ENCODE peak calls at places on chromosomes 3 and 15, in nine cellular contexts. One of them, this sample, is unnamed.
A peak's percentile ranks its signal among the peaks of the same experiment; 100 is the strongest.

GRCh38 chr3:11930084-11930483 is 74.1 kb upstream of the SYN2 start:
- DNase-seq in dermis blood vessel endothelial cell: no peak
- DNase-seq in stimulated activated CD4-positive, alpha-beta T cell treated with anti-CD3 and anti-CD28 coated beads, TNF-alpha, amount 100 ng/mL, for 24 hours: no peak
- DNase-seq in effector CD4-positive, alpha-beta T cell: no peak
- DNase-seq in hepatic stellate cell: no peak
- DNase-seq in NCI-H774: no peak
- DNase-seq in activated CD8-positive, alpha-beta memory T cell treated with anti-CD3 and anti-CD28 coated beads for 48 hours: no peak
- DNase-seq in activated naive CD4-positive, alpha-beta T cell treated with anti-CD3 and anti-CD28 coated beads for 36 hours: no peak
- DNase-seq in NCI-H524 treated with DMSO at 0.1 percent for 48 hours: no peak
- DNase-seq in this sample: no peak

GRCh38 chr3:43951813-43952212 is 261.1 kb downstream of the ABHD5 start:
- DNase-seq in effector CD4-positive, alpha-beta T cell: no peak
- DNase-seq in activated CD8-positive, alpha-beta memory T cell treated with anti-CD3 and anti-CD28 coated beads for 48 hours: no peak
- DNase-seq in hepatic stellate cell: no peak
- DNase-seq in NCI-H524 treated with DMSO at 0.1 percent for 48 hours: no peak
- DNase-seq in activated naive CD4-positive, alpha-beta T cell treated with anti-CD3 and anti-CD28 coated beads for 36 hours: no peak
- DNase-seq in NCI-H774: no peak
- DNase-seq in stimulated activated CD4-positive, alpha-beta T cell treated with anti-CD3 and anti-CD28 coated beads, TNF-alpha, amount 100 ng/mL, for 24 hours: no peak
- DNase-seq in dermis blood vessel endothelial cell: no peak
- DNase-seq in this sample: no peak

GRCh38 chr15:40902605-40903561 is 8.6 kb downstream of the VPS18 start:
- DNase-seq in stimulated activated CD4-positive, alpha-beta T cell treated with anti-CD3 and anti-CD28 coated beads, TNF-alpha, amount 100 ng/mL, for 24 hours: no peak
- DNase-seq in hepatic stellate cell: no peak
- DNase-seq in dermis blood vessel endothelial cell: no peak
- DNase-seq in activated CD8-positive, alpha-beta memory T cell treated with anti-CD3 and anti-CD28 coated beads for 48 hours: no peak
- DNase-seq in NCI-H774: no peak
- DNase-seq in effector CD4-positive, alpha-beta T cell: no peak
- DNase-seq in NCI-H524 treated with DMSO at 0.1 percent for 48 hours: no peak
- DNase-seq in activated naive CD4-positive, alpha-beta T cell treated with anti-CD3 and anti-CD28 coated beads for 36 hours: no peak
- DNase-seq in this sample: no peak

GRCh38 chr3:124126446-124127017 is 134.6 kb upstream of the ROPN1 start:
- DNase-seq in stimulated activated CD4-positive, alpha-beta T cell treated with anti-CD3 and anti-CD28 coated beads, TNF-alpha, amount 100 ng/mL, for 24 hours: no peak
- DNase-seq in activated CD8-positive, alpha-beta memory T cell treated with anti-CD3 and anti-CD28 coated beads for 48 hours: no peak
- DNase-seq in activated naive CD4-positive, alpha-beta T cell treated with anti-CD3 and anti-CD28 coated beads for 36 hours: no peak
- DNase-seq in dermis blood vessel endothelial cell: no peak
- DNase-seq in effector CD4-positive, alpha-beta T cell: no peak
- DNase-seq in hepatic stellate cell: no peak
- DNase-seq in NCI-H524 treated with DMSO at 0.1 percent for 48 hours: peak; percentile 99
- DNase-seq in NCI-H774: no peak
- DNase-seq in this sample: no peak

GRCh38 chr3:42600958-42601675 is 631 bp downstream of the NKTR start:
- DNase-seq in activated naive CD4-positive, alpha-beta T cell treated with anti-CD3 and anti-CD28 coated beads for 36 hours: peak; percentile 73
- DNase-seq in hepatic stellate cell: peak; percentile 55
- DNase-seq in dermis blood vessel endothelial cell: peak; percentile 74
- DNase-seq in activated CD8-positive, alpha-beta memory T cell treated with anti-CD3 and anti-CD28 coated beads for 48 hours: no peak
- DNase-seq in effector CD4-positive, alpha-beta T cell: peak; percentile 44
- DNase-seq in stimulated activated CD4-positive, alpha-beta T cell treated with anti-CD3 and anti-CD28 coated beads, TNF-alpha, amount 100 ng/mL, for 24 hours: peak; percentile 44
- DNase-seq in NCI-H524 treated with DMSO at 0.1 percent for 48 hours: no peak
- DNase-seq in NCI-H774: no peak
- DNase-seq in this sample: peak; percentile 78

GRCh38 chr3:175325440-175325839 is 466.3 kb downstream of the NAALADL2 start:
- DNase-seq in dermis blood vessel endothelial cell: no peak
- DNase-seq in activated naive CD4-positive, alpha-beta T cell treated with anti-CD3 and anti-CD28 coated beads for 36 hours: no peak
- DNase-seq in activated CD8-positive, alpha-beta memory T cell treated with anti-CD3 and anti-CD28 coated beads for 48 hours: no peak
- DNase-seq in NCI-H524 treated with DMSO at 0.1 percent for 48 hours: no peak
- DNase-seq in effector CD4-positive, alpha-beta T cell: no peak
- DNase-seq in stimulated activated CD4-positive, alpha-beta T cell treated with anti-CD3 and anti-CD28 coated beads, TNF-alpha, amount 100 ng/mL, for 24 hours: no peak
- DNase-seq in hepatic stellate cell: no peak
- DNase-seq in NCI-H774: no peak
- DNase-seq in this sample: no peak

GRCh38 chr3:197882580-197882979 is 67.4 kb upstream of the RPL35A start:
- DNase-seq in stimulated activated CD4-positive, alpha-beta T cell treated with anti-CD3 and anti-CD28 coated beads, TNF-alpha, amount 100 ng/mL, for 24 hours: no peak
- DNase-seq in activated naive CD4-positive, alpha-beta T cell treated with anti-CD3 and anti-CD28 coated beads for 36 hours: no peak
- DNase-seq in dermis blood vessel endothelial cell: no peak
- DNase-seq in effector CD4-positive, alpha-beta T cell: no peak
- DNase-seq in hepatic stellate cell: no peak
- DNase-seq in NCI-H774: no peak
- DNase-seq in activated CD8-positive, alpha-beta memory T cell treated with anti-CD3 and anti-CD28 coated beads for 48 hours: no peak
- DNase-seq in NCI-H524 treated with DMSO at 0.1 percent for 48 hours: no peak
- DNase-seq in this sample: no peak

GRCh38 chr3:95055288-95055687 is 992.4 kb downstream of the NSUN3 start:
- DNase-seq in NCI-H774: no peak
- DNase-seq in hepatic stellate cell: no peak
- DNase-seq in stimulated activated CD4-positive, alpha-beta T cell treated with anti-CD3 and anti-CD28 coated beads, TNF-alpha, amount 100 ng/mL, for 24 hours: no peak
- DNase-seq in NCI-H524 treated with DMSO at 0.1 percent for 48 hours: no peak
- DNase-seq in dermis blood vessel endothelial cell: no peak
- DNase-seq in activated CD8-positive, alpha-beta memory T cell treated with anti-CD3 and anti-CD28 coated beads for 48 hours: no peak
- DNase-seq in effector CD4-positive, alpha-beta T cell: no peak
- DNase-seq in activated naive CD4-positive, alpha-beta T cell treated with anti-CD3 and anti-CD28 coated beads for 36 hours: no peak
- DNase-seq in this sample: no peak

GRCh38 chr3:101119535-101119934 is 126.3 kb upstream of the ABI3BP start:
- DNase-seq in hepatic stellate cell: peak; percentile 24
- DNase-seq in activated CD8-positive, alpha-beta memory T cell treated with anti-CD3 and anti-CD28 coated beads for 48 hours: no peak
- DNase-seq in NCI-H774: no peak
- DNase-seq in dermis blood vessel endothelial cell: no peak
- DNase-seq in stimulated activated CD4-positive, alpha-beta T cell treated with anti-CD3 and anti-CD28 coated beads, TNF-alpha, amount 100 ng/mL, for 24 hours: no peak
- DNase-seq in activated naive CD4-positive, alpha-beta T cell treated with anti-CD3 and anti-CD28 coated beads for 36 hours: no peak
- DNase-seq in effector CD4-positive, alpha-beta T cell: no peak
- DNase-seq in NCI-H524 treated with DMSO at 0.1 percent for 48 hours: no peak
- DNase-seq in this sample: no peak

GRCh38 chr3:5576277-5577011 is 388.9 kb downstream of the EDEM1 start:
- DNase-seq in NCI-H524 treated with DMSO at 0.1 percent for 48 hours: no peak
- DNase-seq in hepatic stellate cell: no peak
- DNase-seq in effector CD4-positive, alpha-beta T cell: no peak
- DNase-seq in activated CD8-positive, alpha-beta memory T cell treated with anti-CD3 and anti-CD28 coated beads for 48 hours: no peak
- DNase-seq in dermis blood vessel endothelial cell: no peak
- DNase-seq in NCI-H774: no peak
- DNase-seq in activated naive CD4-positive, alpha-beta T cell treated with anti-CD3 and anti-CD28 coated beads for 36 hours: no peak
- DNase-seq in stimulated activated CD4-positive, alpha-beta T cell treated with anti-CD3 and anti-CD28 coated beads, TNF-alpha, amount 100 ng/mL, for 24 hours: no peak
- DNase-seq in this sample: no peak

GRCh38 chr15:78203346-78204225 is 30.8 kb downstream of the ACSBG1 start:
- DNase-seq in effector CD4-positive, alpha-beta T cell: no peak
- DNase-seq in stimulated activated CD4-positive, alpha-beta T cell treated with anti-CD3 and anti-CD28 coated beads, TNF-alpha, amount 100 ng/mL, for 24 hours: no peak
- DNase-seq in hepatic stellate cell: no peak
- DNase-seq in activated naive CD4-positive, alpha-beta T cell treated with anti-CD3 and anti-CD28 coated beads for 36 hours: no peak
- DNase-seq in dermis blood vessel endothelial cell: no peak
- DNase-seq in NCI-H774: no peak
- DNase-seq in NCI-H524 treated with DMSO at 0.1 percent for 48 hours: no peak
- DNase-seq in activated CD8-positive, alpha-beta memory T cell treated with anti-CD3 and anti-CD28 coated beads for 48 hours: no peak
- DNase-seq in this sample: peak; percentile 76

GRCh38 chr3:73556520-73557371 is 68.0 kb downstream of the PDZRN3 start:
- DNase-seq in NCI-H774: no peak
- DNase-seq in activated naive CD4-positive, alpha-beta T cell treated with anti-CD3 and anti-CD28 coated beads for 36 hours: no peak
- DNase-seq in NCI-H524 treated with DMSO at 0.1 percent for 48 hours: no peak
- DNase-seq in activated CD8-positive, alpha-beta memory T cell treated with anti-CD3 and anti-CD28 coated beads for 48 hours: no peak
- DNase-seq in effector CD4-positive, alpha-beta T cell: no peak
- DNase-seq in stimulated activated CD4-positive, alpha-beta T cell treated with anti-CD3 and anti-CD28 coated beads, TNF-alpha, amount 100 ng/mL, for 24 hours: no peak
- DNase-seq in dermis blood vessel endothelial cell: no peak
- DNase-seq in hepatic stellate cell: no peak
- DNase-seq in this sample: no peak

GRCh38 chr3:155131104-155131503 is 51.0 kb downstream of the MME start:
- DNase-seq in NCI-H524 treated with DMSO at 0.1 percent for 48 hours: no peak
- DNase-seq in activated CD8-positive, alpha-beta memory T cell treated with anti-CD3 and anti-CD28 coated beads for 48 hours: no peak
- DNase-seq in stimulated activated CD4-positive, alpha-beta T cell treated with anti-CD3 and anti-CD28 coated beads, TNF-alpha, amount 100 ng/mL, for 24 hours: no peak
- DNase-seq in NCI-H774: no peak
- DNase-seq in effector CD4-positive, alpha-beta T cell: no peak
- DNase-seq in activated naive CD4-positive, alpha-beta T cell treated with anti-CD3 and anti-CD28 coated beads for 36 hours: no peak
- DNase-seq in dermis blood vessel endothelial cell: no peak
- DNase-seq in hepatic stellate cell: peak; percentile 8
- DNase-seq in this sample: no peak

GRCh38 chr3:106560451-106560966 is 691.7 kb upstream of the CBLB start:
- DNase-seq in activated naive CD4-positive, alpha-beta T cell treated with anti-CD3 and anti-CD28 coated beads for 36 hours: no peak
- DNase-seq in NCI-H774: no peak
- DNase-seq in dermis blood vessel endothelial cell: no peak
- DNase-seq in activated CD8-positive, alpha-beta memory T cell treated with anti-CD3 and anti-CD28 coated beads for 48 hours: no peak
- DNase-seq in hepatic stellate cell: no peak
- DNase-seq in stimulated activated CD4-positive, alpha-beta T cell treated with anti-CD3 and anti-CD28 coated beads, TNF-alpha, amount 100 ng/mL, for 24 hours: no peak
- DNase-seq in NCI-H524 treated with DMSO at 0.1 percent for 48 hours: no peak
- DNase-seq in effector CD4-positive, alpha-beta T cell: no peak
- DNase-seq in this sample: no peak

GRCh38 chr15:28021281-28022039 is 77.7 kb downstream of the OCA2 start:
- DNase-seq in activated naive CD4-positive, alpha-beta T cell treated with anti-CD3 and anti-CD28 coated beads for 36 hours: peak; percentile 23
- DNase-seq in dermis blood vessel endothelial cell: peak; percentile 1
- DNase-seq in effector CD4-positive, alpha-beta T cell: no peak
- DNase-seq in activated CD8-positive, alpha-beta memory T cell treated with anti-CD3 and anti-CD28 coated beads for 48 hours: no peak
- DNase-seq in stimulated activated CD4-positive, alpha-beta T cell treated with anti-CD3 and anti-CD28 coated beads, TNF-alpha, amount 100 ng/mL, for 24 hours: no peak
- DNase-seq in NCI-H774: peak; percentile 90
- DNase-seq in NCI-H524 treated with DMSO at 0.1 percent for 48 hours: peak; percentile 98
- DNase-seq in hepatic stellate cell: no peak
- DNase-seq in this sample: peak; percentile 67

GRCh38 chr3:197371521-197372075 is 73.2 kb upstream of the DLG1 start:
- DNase-seq in dermis blood vessel endothelial cell: no peak
- DNase-seq in hepatic stellate cell: no peak
- DNase-seq in activated CD8-positive, alpha-beta memory T cell treated with anti-CD3 and anti-CD28 coated beads for 48 hours: no peak
- DNase-seq in effector CD4-positive, alpha-beta T cell: no peak
- DNase-seq in NCI-H774: peak; percentile 44
- DNase-seq in stimulated activated CD4-positive, alpha-beta T cell treated with anti-CD3 and anti-CD28 coated beads, TNF-alpha, amount 100 ng/mL, for 24 hours: no peak
- DNase-seq in activated naive CD4-positive, alpha-beta T cell treated with anti-CD3 and anti-CD28 coated beads for 36 hours: no peak
- DNase-seq in NCI-H524 treated with DMSO at 0.1 percent for 48 hours: peak; percentile 100
- DNase-seq in this sample: no peak

GRCh38 chr3:53823026-53823955 is 22.9 kb downstream of the CHDH start:
- DNase-seq in effector CD4-positive, alpha-beta T cell: no peak
- DNase-seq in NCI-H524 treated with DMSO at 0.1 percent for 48 hours: no peak
- DNase-seq in activated naive CD4-positive, alpha-beta T cell treated with anti-CD3 and anti-CD28 coated beads for 36 hours: no peak
- DNase-seq in stimulated activated CD4-positive, alpha-beta T cell treated with anti-CD3 and anti-CD28 coated beads, TNF-alpha, amount 100 ng/mL, for 24 hours: no peak
- DNase-seq in activated CD8-positive, alpha-beta memory T cell treated with anti-CD3 and anti-CD28 coated beads for 48 hours: no peak
- DNase-seq in dermis blood vessel endothelial cell: no peak
- DNase-seq in NCI-H774: no peak
- DNase-seq in hepatic stellate cell: no peak
- DNase-seq in this sample: no peak

GRCh38 chr15:56040081-56041035 is 46.9 kb upstream of the NEDD4 start:
- DNase-seq in activated CD8-positive, alpha-beta memory T cell treated with anti-CD3 and anti-CD28 coated beads for 48 hours: no peak
- DNase-seq in effector CD4-positive, alpha-beta T cell: no peak
- DNase-seq in NCI-H774: peak; percentile 72
- DNase-seq in activated naive CD4-positive, alpha-beta T cell treated with anti-CD3 and anti-CD28 coated beads for 36 hours: peak; percentile 73
- DNase-seq in dermis blood vessel endothelial cell: peak; percentile 97
- DNase-seq in stimulated activated CD4-positive, alpha-beta T cell treated with anti-CD3 and anti-CD28 coated beads, TNF-alpha, amount 100 ng/mL, for 24 hours: no peak
- DNase-seq in hepatic stellate cell: peak; percentile 59
- DNase-seq in NCI-H524 treated with DMSO at 0.1 percent for 48 hours: no peak
- DNase-seq in this sample: no peak

GRCh38 chr3:150653110-150653561 is 50.0 kb downstream of the SELENOT start:
- DNase-seq in NCI-H524 treated with DMSO at 0.1 percent for 48 hours: no peak
- DNase-seq in dermis blood vessel endothelial cell: no peak
- DNase-seq in NCI-H774: no peak
- DNase-seq in activated naive CD4-positive, alpha-beta T cell treated with anti-CD3 and anti-CD28 coated beads for 36 hours: no peak
- DNase-seq in activated CD8-positive, alpha-beta memory T cell treated with anti-CD3 and anti-CD28 coated beads for 48 hours: no peak
- DNase-seq in stimulated activated CD4-positive, alpha-beta T cell treated with anti-CD3 and anti-CD28 coated beads, TNF-alpha, amount 100 ng/mL, for 24 hours: no peak
- DNase-seq in effector CD4-positive, alpha-beta T cell: no peak
- DNase-seq in hepatic stellate cell: no peak
- DNase-seq in this sample: no peak

GRCh38 chr3:98823791-98824190 is 60.7 kb downstream of the ST3GAL6 start:
- DNase-seq in dermis blood vessel endothelial cell: peak; percentile 31
- DNase-seq in activated CD8-positive, alpha-beta memory T cell treated with anti-CD3 and anti-CD28 coated beads for 48 hours: no peak
- DNase-seq in hepatic stellate cell: no peak
- DNase-seq in NCI-H524 treated with DMSO at 0.1 percent for 48 hours: no peak
- DNase-seq in effector CD4-positive, alpha-beta T cell: no peak
- DNase-seq in stimulated activated CD4-positive, alpha-beta T cell treated with anti-CD3 and anti-CD28 coated beads, TNF-alpha, amount 100 ng/mL, for 24 hours: no peak
- DNase-seq in activated naive CD4-positive, alpha-beta T cell treated with anti-CD3 and anti-CD28 coated beads for 36 hours: no peak
- DNase-seq in NCI-H774: no peak
- DNase-seq in this sample: no peak

GRCh38 chr15:100211855-100212850 is 129.6 kb downstream of the ADAMTS17 start:
- DNase-seq in activated CD8-positive, alpha-beta memory T cell treated with anti-CD3 and anti-CD28 coated beads for 48 hours: no peak
- DNase-seq in effector CD4-positive, alpha-beta T cell: no peak
- DNase-seq in dermis blood vessel endothelial cell: no peak
- DNase-seq in stimulated activated CD4-positive, alpha-beta T cell treated with anti-CD3 and anti-CD28 coated beads, TNF-alpha, amount 100 ng/mL, for 24 hours: no peak
- DNase-seq in activated naive CD4-positive, alpha-beta T cell treated with anti-CD3 and anti-CD28 coated beads for 36 hours: no peak
- DNase-seq in NCI-H774: no peak
- DNase-seq in NCI-H524 treated with DMSO at 0.1 percent for 48 hours: no peak
- DNase-seq in hepatic stellate cell: no peak
- DNase-seq in this sample: no peak

GRCh38 chr3:161233557-161233956 is 12.4 kb downstream of the NMD3 start:
- DNase-seq in activated naive CD4-positive, alpha-beta T cell treated with anti-CD3 and anti-CD28 coated beads for 36 hours: no peak
- DNase-seq in stimulated activated CD4-positive, alpha-beta T cell treated with anti-CD3 and anti-CD28 coated beads, TNF-alpha, amount 100 ng/mL, for 24 hours: no peak
- DNase-seq in NCI-H524 treated with DMSO at 0.1 percent for 48 hours: no peak
- DNase-seq in activated CD8-positive, alpha-beta memory T cell treated with anti-CD3 and anti-CD28 coated beads for 48 hours: no peak
- DNase-seq in hepatic stellate cell: no peak
- DNase-seq in NCI-H774: no peak
- DNase-seq in effector CD4-positive, alpha-beta T cell: no peak
- DNase-seq in dermis blood vessel endothelial cell: no peak
- DNase-seq in this sample: no peak

GRCh38 chr15:39171944-39172368 is 408.9 kb upstream of the THBS1 start:
- DNase-seq in NCI-H774: peak; percentile 42
- DNase-seq in activated CD8-positive, alpha-beta memory T cell treated with anti-CD3 and anti-CD28 coated beads for 48 hours: no peak
- DNase-seq in dermis blood vessel endothelial cell: peak; percentile 99
- DNase-seq in activated naive CD4-positive, alpha-beta T cell treated with anti-CD3 and anti-CD28 coated beads for 36 hours: peak; percentile 68
- DNase-seq in NCI-H524 treated with DMSO at 0.1 percent for 48 hours: peak; percentile 75
- DNase-seq in hepatic stellate cell: peak; percentile 60
- DNase-seq in effector CD4-positive, alpha-beta T cell: no peak
- DNase-seq in stimulated activated CD4-positive, alpha-beta T cell treated with anti-CD3 and anti-CD28 coated beads, TNF-alpha, amount 100 ng/mL, for 24 hours: peak; percentile 3
- DNase-seq in this sample: peak; percentile 25

This sample was measured in substantia nigra.